ENCODE peak calls at places on chromosomes 16 and 17, in eight cellular contexts. L, E, I, U, G, O, C and Z are unnamed samples.

GRCh38 chr16:31700530-31701388 is 172.8 kb upstream of the ZNF267 start:
- DNase-seq in L (peak), E (peak), I (peak), U (peak), G (no peak), O (no peak), C (peak), Z (peak)

GRCh38 chr17:601462-602303 is 113.0 kb downstream of the VPS53 start:
- DNase-seq in L (no peak), E (no peak), I (no peak), U (peak), G (no peak), O (no peak), C (peak), Z (no peak)

GRCh38 chr17:4932756-4933155 is 679 bp downstream of the GP1BA start:
- DNase-seq in L (no peak), E (no peak), I (no peak), U (no peak), G (no peak), O (no peak), C (no peak), Z (no peak)

GRCh38 chr17:67050476-67051154 is 6.3 kb downstream of the CACNG1 start:
- DNase-seq in L (no peak), E (no peak), I (no peak), U (no peak), G (no peak), O (no peak), C (no peak), Z (no peak)

GRCh38 chr16:1642148-1642547 is 30.0 kb downstream of the CRAMP1 start:
- DNase-seq in L (no peak), E (no peak), I (no peak), U (no peak), G (no peak), O (no peak), C (no peak), Z (no peak)

GRCh38 chr17:39221572-39221971 is 4.2 kb downstream of the STAC2 start:
- DNase-seq in L (no peak), E (no peak), I (no peak), U (no peak), G (no peak), O (no peak), C (no peak), Z (no peak)

GRCh38 chr16:23863511-23864422 is 28.0 kb downstream of the PRKCB start:
- DNase-seq in L (no peak), E (no peak), I (peak), U (no peak), G (no peak), O (no peak), C (no peak), Z (peak)

GRCh38 chr17:8941520-8941919 is 24.0 kb downstream of the PIK3R5 start:
- DNase-seq in L (no peak), E (no peak), I (no peak), U (no peak), G (no peak), O (no peak), C (no peak), Z (no peak)

GRCh38 chr17:77792626-77793025 is 165.9 kb upstream of the TNRC6C start:
- DNase-seq in L (no peak), E (no peak), I (no peak), U (peak), G (no peak), O (no peak), C (no peak), Z (no peak)

GRCh38 chr17:21209511-21210175 is 4.3 kb downstream of the TMEM11 start:
- DNase-seq in L (no peak), E (no peak), I (no peak), U (no peak), G (no peak), O (no peak), C (no peak), Z (no peak)

GRCh38 chr16:11135167-11135973 is 120.6 kb downstream of the SOCS1 start:
- DNase-seq in L (no peak), E (no peak), I (no peak), U (no peak), G (no peak), O (peak), C (no peak), Z (no peak)

GRCh38 chr16:51524555-51525373 is 373.7 kb upstream of the SALL1 start:
- DNase-seq in L (no peak), E (no peak), I (no peak), U (no peak), G (no peak), O (no peak), C (no peak), Z (no peak)

GRCh38 chr16:69187387-69187890 is 475 bp downstream of the SNTB2 start:
- DNase-seq in L (peak), E (peak), I (peak), U (peak), G (no peak), O (peak), C (peak), Z (peak)

GRCh38 chr17:36921131-36921851 is 16.0 kb upstream of the LHX1 start:
- DNase-seq in L (peak), E (peak), I (no peak), U (no peak), G (peak), O (peak), C (peak), Z (no peak)

GRCh38 chr17:68906638-68907037 is 48.6 kb downstream of the ABCA8 start:
- DNase-seq in L (peak), E (peak), I (peak), U (peak), G (peak), O (peak), C (peak), Z (peak)

GRCh38 chr16:73285336-73285735 is 237.4 kb upstream of the ZFHX3 start:
- DNase-seq in L (no peak), E (no peak), I (no peak), U (no peak), G (no peak), O (no peak), C (no peak), Z (no peak)

GRCh38 chr17:57810740-57811632 is 38.9 kb downstream of the MRPS23 start:
- DNase-seq in L (no peak), E (no peak), I (no peak), U (peak), G (no peak), O (no peak), C (peak), Z (no peak)

GRCh38 chr16:53421248-53421647 is 13.0 kb upstream of the RBL2 start:
- DNase-seq in L (peak), E (no peak), I (no peak), U (no peak), G (no peak), O (no peak), C (no peak), Z (no peak)

GRCh38 chr16:85270365-85270764 is 158.1 kb upstream of the CIBAR2 start:
- DNase-seq in L (no peak), E (no peak), I (no peak), U (peak), G (no peak), O (no peak), C (no peak), Z (no peak)

GRCh38 chr17:66889480-66890230 is 54.7 kb downstream of the CACNG5 start:
- DNase-seq in L (no peak), E (no peak), I (no peak), U (no peak), G (no peak), O (no peak), C (no peak), Z (no peak)

GRCh38 chr17:61475726-61476125 is 23.5 kb downstream of the TBX4 start:
- DNase-seq in L (no peak), E (no peak), I (no peak), U (no peak), G (no peak), O (peak), C (no peak), Z (no peak)

GRCh38 chr17:44324092-44324570 is 492 bp downstream of the SLC25A39 start:
- DNase-seq in L (no peak), E (peak), I (no peak), U (peak), G (no peak), O (peak), C (peak), Z (no peak)

GRCh38 chr16:85614338-85615013 is 1.4 kb downstream of the GSE1 start:
- DNase-seq in L (no peak), E (peak), I (no peak), U (no peak), G (no peak), O (no peak), C (no peak), Z (peak)

GRCh38 chr16:56202036-56202435 is 10.7 kb downstream of the GNAO1 start:
- DNase-seq in L (no peak), E (no peak), I (no peak), U (no peak), G (no peak), O (peak), C (no peak), Z (no peak)

GRCh38 chr17:72463287-72464102 is 342.7 kb downstream of the SOX9 start:
- DNase-seq in L (no peak), E (no peak), I (no peak), U (no peak), G (no peak), O (no peak), C (no peak), Z (no peak)

GRCh38 chr17:74730491-74731346 is 6.3 kb upstream of the RAB37 start:
- DNase-seq in L (no peak), E (no peak), I (no peak), U (no peak), G (no peak), O (peak), C (no peak), Z (no peak)

GRCh38 chr16:76194621-76195015 is 82.6 kb upstream of the CNTNAP4 start:
- DNase-seq in L (no peak), E (no peak), I (no peak), U (no peak), G (no peak), O (no peak), C (peak), Z (no peak)

GRCh38 chr16:53090591-53091507 is 36.1 kb downstream of the CHD9 start:
- DNase-seq in L (no peak), E (peak), I (peak), U (peak), G (no peak), O (no peak), C (peak), Z (peak)

GRCh38 chr17:56653877-56654276 is 60.4 kb downstream of the NOG start:
- DNase-seq in L (peak), E (peak), I (peak), U (peak), G (peak), O (peak), C (peak), Z (peak)
- TF ChIP-seq CTCF in L (peak), E (peak), I (peak), U (peak), G (peak), O (peak), C (peak), Z (peak)

DNA sequence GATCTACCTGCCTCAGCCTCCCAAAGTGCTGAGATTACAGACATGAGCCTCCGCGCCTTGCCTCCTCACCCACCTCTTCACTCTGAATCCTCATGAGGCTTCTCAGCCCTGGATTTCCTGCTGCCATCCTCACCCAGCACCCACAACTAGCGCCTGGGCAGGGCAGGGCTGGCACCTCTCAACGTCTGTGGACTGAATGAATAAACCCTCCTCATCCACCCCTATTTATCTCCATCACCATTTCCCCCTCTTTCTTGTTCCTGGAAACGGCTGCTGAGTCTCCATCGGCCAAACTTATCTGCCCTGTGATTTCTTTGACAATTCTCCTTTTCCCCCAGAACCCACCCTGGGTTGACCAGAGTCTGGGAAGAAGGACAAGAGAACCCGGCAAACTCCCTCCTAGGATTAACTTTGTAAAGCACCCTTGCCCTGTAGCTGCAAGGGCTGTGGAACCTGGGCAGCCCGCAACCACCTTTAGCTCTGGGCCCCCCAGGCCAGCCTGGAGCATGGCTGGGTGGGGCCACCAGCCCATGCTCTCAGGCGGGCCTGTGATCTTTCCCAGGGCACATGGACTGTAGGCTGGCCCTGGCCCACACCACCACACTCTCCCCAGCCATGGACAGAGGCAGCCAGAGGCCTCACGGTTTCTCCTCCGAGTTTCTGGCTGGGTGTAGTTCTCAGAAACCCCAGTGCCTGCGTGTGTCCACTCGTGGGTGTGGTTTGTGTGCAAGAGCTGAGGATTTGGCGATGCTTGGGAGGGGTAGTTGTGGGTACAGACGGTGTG is 2.4 kb downstream of the SPN start:
- DNase-seq in L (no peak), E (no peak), I (no peak), U (no peak), G (no peak), O (no peak), C (no peak), Z (peak)
- TF ChIP-seq EZH2phosphoT487 in L (no peak), E (no peak), I (no peak), U (no peak), G (no peak), O (no peak), C (no peak), Z (no peak)

GRCh38 chr17:15945493-15946209 is 721 bp downstream of the ADORA2B start:
- DNase-seq in L (peak), E (peak), I (no peak), U (peak), G (no peak), O (no peak), C (no peak), Z (no peak)
- H3K4me2 ChIP-seq in L (peak), E (peak), I (no peak), U (peak), G (peak), O (peak), C (peak), Z (no peak)

GRCh38 chr17:76370261-76370993 is 14.0 kb upstream of the SPHK1 start:
- DNase-seq in L (peak), E (no peak), I (no peak), U (peak), G (no peak), O (peak), C (no peak), Z (peak)
- TF ChIP-seq CTCF in L (peak), E (peak), I (peak), U (peak), G (peak), O (peak), C (peak), Z (peak)

DNA sequence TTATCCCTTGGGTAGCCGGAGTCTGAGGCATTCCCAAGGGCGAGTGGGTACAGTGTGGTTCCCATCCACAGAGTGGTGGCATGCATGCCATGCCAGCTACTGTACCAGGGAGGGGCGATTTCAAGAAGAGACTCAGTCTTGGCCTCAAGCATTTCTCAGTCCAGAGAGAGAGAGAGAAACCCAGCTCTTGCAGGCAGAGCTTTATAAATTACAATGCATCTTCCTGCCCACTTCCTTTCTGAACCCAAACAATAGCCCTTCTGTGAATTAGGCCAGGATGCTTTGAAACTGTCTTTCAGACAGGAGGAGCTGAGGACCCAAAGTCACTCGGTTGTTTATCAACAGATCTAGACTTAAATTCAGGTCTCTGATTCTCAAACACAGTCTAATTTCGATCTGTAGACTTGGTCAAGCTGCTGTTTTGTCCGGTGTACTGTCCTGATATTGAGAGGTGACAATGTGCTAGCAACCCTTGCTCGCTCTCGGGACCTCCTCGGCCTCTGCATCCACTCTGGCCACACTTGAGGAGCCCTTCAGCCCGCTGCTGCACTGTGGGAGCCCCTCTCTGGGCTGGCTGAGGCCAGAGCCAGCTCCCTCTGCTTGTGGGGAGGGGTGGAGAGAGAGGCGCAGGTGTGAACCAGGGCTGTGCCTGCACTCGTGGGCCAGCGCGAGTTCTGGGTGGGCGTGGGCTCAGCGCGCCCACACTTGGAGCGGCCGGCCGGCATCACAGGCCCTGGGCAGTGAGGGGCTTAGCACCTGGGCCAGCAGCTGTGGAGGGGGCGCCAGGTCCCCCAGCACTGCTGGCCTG is 408.0 kb downstream of the UTP18 start:
- DNase-seq in L (no peak), E (no peak), I (peak), U (no peak), G (no peak), O (no peak), C (no peak), Z (no peak)
- TF ChIP-seq EZH2phosphoT487 in L (no peak), E (no peak), I (no peak), U (no peak), G (no peak), O (no peak), C (no peak), Z (no peak)

GRCh38 chr17:40264458-40265185 is 23.1 kb upstream of the CDC6 start:
- DNase-seq in L (no peak), E (no peak), I (no peak), U (no peak), G (no peak), O (no peak), C (no peak), Z (no peak)
- H3K4me2 ChIP-seq in L (no peak), E (no peak), I (no peak), U (no peak), G (no peak), O (no peak), C (no peak), Z (no peak)